ENCODE peak calls at places on chromosomes 13 and 19, in ten cellular contexts. H is effector memory CD8-positive, alpha-beta T cell; O is AG04449; T is EL; G is GM04504; R is activated CD4-positive, CD25-positive, alpha-beta regulatory T cell treated with anti-CD3 and anti-CD28 coated beads, Interleukin-2, amount 50 U/mL, for 16 hours; Z is heart left ventricle; J is activated gamma-delta T cell treated with Interleukin-2 at 50 U/mL for 16 hours; W is fibroblast of lung; V is H9. N is an unnamed sample.

GRCh38 chr19:956747-957451 is 27.2 kb upstream of the WDR18 start:
- DNase-seq in Z (no peak), O (no peak), V (peak; percentile 67), R (no peak), J (no peak), G (peak; percentile 28), H (no peak), W (peak; percentile 65), T (peak; percentile 71), N (peak; percentile 11)

GRCh38 chr13:102310691-102311432 is 91.0 kb downstream of the FGF14 start:
- DNase-seq in J (no peak), W (no peak), V (no peak), O (no peak), H (no peak), Z (no peak), R (no peak), G (no peak), T (no peak), N (no peak)

GRCh38 chr19:5534787-5535586 is 32.8 kb downstream of the TINCR start:
- DNase-seq in O (no peak), W (no peak), Z (no peak), J (no peak), T (no peak), R (no peak), G (no peak), V (peak; percentile 57), H (no peak), N (no peak)

GRCh38 chr13:73000027-73000674 is 58.7 kb upstream of the KLF5 start:
- DNase-seq in G (peak; percentile 1), T (no peak), R (no peak), Z (no peak), O (no peak), V (no peak), W (peak; percentile 73), H (no peak), J (no peak), N (peak; percentile 9)

GRCh38 chr19:42052241-42052863 is 17.7 kb downstream of the GRIK5 start:
- DNase-seq in Z (no peak), T (no peak), G (no peak), J (no peak), W (no peak), O (no peak), H (no peak), R (no peak), V (no peak), N (no peak)

GRCh38 chr19:42203700-42204099 is 13.8 kb downstream of the DEDD2 start:
- DNase-seq in R (no peak), J (no peak), W (no peak), G (no peak), V (no peak), T (no peak), O (no peak), Z (no peak), H (no peak), N (no peak)

GRCh38 chr19:18856385-18857126 is 24.8 kb downstream of the UPF1 start:
- DNase-seq in H (no peak), Z (no peak), V (no peak), G (no peak), O (no peak), J (no peak), T (no peak), R (no peak), W (no peak), N (no peak)

GRCh38 chr13:75787249-75787940 is 151.3 kb downstream of the LMO7 start:
- DNase-seq in W (peak; percentile 84), Z (no peak), V (no peak), H (no peak), O (no peak), T (peak; percentile 64), R (no peak), J (no peak), G (no peak), N (no peak)

GRCh38 chr19:4343056-4343844 is at the start of gene MPND:
- DNase-seq in Z (peak; percentile 97), G (peak; percentile 56), O (no peak), J (peak; percentile 91), H (peak; percentile 92), T (peak; percentile 85), R (peak; percentile 90), W (peak; percentile 75), V (peak; percentile 86), N (peak; percentile 67)

GRCh38 chr19:29671393-29672076 is 6.3 kb downstream of the PLEKHF1 start:
- DNase-seq in V (no peak), G (no peak), J (peak; percentile 90), W (peak; percentile 64), Z (peak; percentile 82), H (peak; percentile 88), O (no peak), R (peak; percentile 74), T (no peak), N (no peak)

GRCh38 chr19:54393381-54393780 is 21.9 kb upstream of the TTYH1 start:
- DNase-seq in O (no peak), H (no peak), J (no peak), T (no peak), Z (no peak), V (no peak), W (no peak), R (no peak), G (no peak), N (no peak)

GRCh38 chr13:37627428-37627827 is 28.9 kb upstream of the POSTN start:
- DNase-seq in Z (no peak), R (no peak), V (no peak), W (no peak), O (no peak), H (no peak), J (no peak), T (no peak), G (no peak), N (no peak)

GRCh38 chr19:2195914-2196313 is 32.2 kb downstream of the DOT1L start:
- DNase-seq in V (no peak), G (no peak), J (no peak), H (no peak), R (no peak), W (no peak), O (no peak), T (no peak), Z (no peak), N (no peak)

GRCh38 chr13:66914155-66914554 is 316.0 kb downstream of the PCDH9 start:
- DNase-seq in R (no peak), O (no peak), G (no peak), V (no peak), T (no peak), J (no peak), W (no peak), Z (no peak), H (no peak), N (no peak)

GRCh38 chr19:13610042-13610691 is 103.9 kb upstream of the CACNA1A start:
- DNase-seq in O (no peak), V (peak; percentile 52), H (no peak), J (peak; percentile 8), G (no peak), Z (no peak), W (no peak), R (no peak), T (no peak), N (no peak)

GRCh38 chr13:47933688-47934011 is 67.4 kb downstream of the SUCLA2 start:
- DNase-seq in W (peak; percentile 56), V (no peak), O (no peak), J (peak; percentile 17), Z (no peak), H (no peak), G (no peak), R (no peak), T (no peak), N (no peak)

GRCh38 chr13:30119476-30119875 is 187.9 kb downstream of the KATNAL1 start:
- DNase-seq in W (peak; percentile 85), G (peak; percentile 80), J (peak; percentile 17), O (peak; percentile 70), T (peak; percentile 94), V (no peak), H (no peak), R (no peak), Z (no peak), N (no peak)

GRCh38 chr19:57210381-57210780 is 19.1 kb downstream of the ZNF264 start:
- DNase-seq in H (no peak), W (no peak), O (no peak), J (no peak), R (no peak), G (no peak), Z (no peak), T (no peak), V (no peak), N (no peak)

GRCh38 chr13:34654682-34655081 is 287.4 kb upstream of the NBEA start:
- DNase-seq in G (no peak), O (no peak), R (no peak), T (no peak), Z (no peak), H (no peak), W (peak; percentile 77), V (no peak), J (no peak), N (no peak)

GRCh38 chr19:40717880-40718773 is 1.2 kb downstream of the ITPKC start:
- DNase-seq in W (peak; percentile 10), O (no peak), H (no peak), G (no peak), Z (no peak), R (no peak), T (peak; percentile 43), V (peak; percentile 38), J (no peak), N (no peak)

GRCh38 chr13:110044521-110045200 is 258.3 kb upstream of the IRS2 start:
- DNase-seq in H (no peak), T (no peak), Z (no peak), R (no peak), G (peak; percentile 58), O (peak; percentile 28), V (no peak), W (peak; percentile 63), J (no peak), N (no peak)

GRCh38 chr13:100098445-100099116 is 9.7 kb downstream of the PCCA start:
- DNase-seq in R (no peak), G (no peak), O (no peak), T (no peak), Z (no peak), V (no peak), J (no peak), W (no peak), H (no peak), N (no peak)

GRCh38 chr19:45137179-45137761 is 23.5 kb downstream of the NKPD1 start:
- DNase-seq in Z (no peak), T (no peak), J (no peak), W (peak; percentile 41), V (no peak), R (no peak), O (no peak), G (no peak), H (no peak), N (no peak)

GRCh38 chr13:35144496-35144895 is 202.4 kb downstream of the NBEA start:
- DNase-seq in R (no peak), Z (no peak), J (no peak), T (peak; percentile 62), W (peak; percentile 21), G (no peak), V (no peak), O (no peak), H (no peak), N (no peak)

GRCh38 chr13:20191311-20191901 is 1.3 kb downstream of the GJB2 start:
- DNase-seq in Z (no peak), G (no peak), H (no peak), W (no peak), T (no peak), R (no peak), O (no peak), V (no peak), J (no peak), N (no peak)

GRCh38 chr13:35833031-35833430 is 298.2 kb downstream of the DCLK1 start:
- DNase-seq in V (no peak), J (no peak), R (no peak), G (no peak), O (no peak), Z (no peak), T (no peak), H (no peak), W (no peak), N (no peak)

GRCh38 chr13:109945206-109945960 is 159.0 kb upstream of the IRS2 start:
- DNase-seq in W (peak; percentile 66), T (peak; percentile 91), R (no peak), O (peak; percentile 63), V (no peak), Z (no peak), G (peak; percentile 76), J (no peak), H (no peak), N (no peak)

GRCh38 chr13:51861728-51862300 is at the start of gene CCDC70:
- DNase-seq in R (no peak), W (peak; percentile 71), J (no peak), T (peak; percentile 38), G (no peak), H (no peak), V (no peak), Z (no peak), O (no peak), N (no peak)

N was measured in amniotic stem cell.